ENCODE peak calls at places on chromosomes 11 and 22, in five cellular contexts. L is stimulated activated CD4-positive, alpha-beta T cell treated with anti-CD3 and anti-CD28 coated beads, TNF-alpha, amount 100 ng/mL, for 4 hours; S is head of caudate nucleus; K is epithelial cell of esophagus; Y is activated naive CD8-positive, alpha-beta T cell treated with anti-CD3 and anti-CD28 coated beads for 36 hours. N is an unnamed sample.

GRCh38 chr11:75557649-75558494 is 4.2 kb upstream of the SERPINH1 start:
- DNase-seq in L (no peak), S (no peak), K (peak), Y (no peak), N (peak)

GRCh38 chr11:130215531-130216220 is 56.1 kb downstream of the ST14 start:
- DNase-seq in L (no peak), S (no peak), K (no peak), Y (no peak), N (no peak)

GRCh38 chr11:59173964-59174663 is 2.2 kb downstream of the DTX4 start:
- DNase-seq in L (no peak), S (no peak), K (peak), Y (no peak), N (peak)

GRCh38 chr11:68014966-68015447 is 4.9 kb downstream of the ALDH3B1 start:
- DNase-seq in L (no peak), S (no peak), K (no peak), Y (no peak), N (no peak)

GRCh38 chr11:76240143-76240505 is 33.8 kb upstream of the WNT11 start:
- DNase-seq in L (no peak), S (no peak), K (no peak), Y (no peak), N (no peak)

GRCh38 chr11:96013459-96014213 is 89.7 kb upstream of the MTMR2 start:
- DNase-seq in L (no peak), S (no peak), K (no peak), Y (peak), N (no peak)

GRCh38 chr11:12524865-12525264 is 147.5 kb downstream of the PARVA start:
- DNase-seq in L (no peak), S (no peak), K (no peak), Y (no peak), N (no peak)

GRCh38 chr11:57778318-57779037 is 16.9 kb downstream of the CTNND1 start:
- DNase-seq in L (no peak), S (peak), K (peak), Y (no peak), N (peak)

GRCh38 chr11:114279778-114280532 is 16.2 kb upstream of the NNMT start:
- DNase-seq in L (no peak), S (no peak), K (peak), Y (no peak), N (no peak)

GRCh38 chr11:34205326-34206035 is 100.1 kb downstream of the NAT10 start:
- DNase-seq in L (no peak), S (no peak), K (no peak), Y (no peak), N (no peak)

GRCh38 chr11:119730347-119730613 is 1.3 kb upstream of the NECTIN1 start:
- DNase-seq in L (no peak), S (no peak), K (no peak), Y (no peak), N (no peak)

GRCh38 chr11:47161134-47161854 is 15.4 kb downstream of the ARFGAP2 start:
- DNase-seq in L (no peak), S (peak), K (peak), Y (peak), N (peak)

GRCh38 chr11:91394073-91394717 is 830.4 kb upstream of the FAT3 start:
- DNase-seq in L (no peak), S (no peak), K (no peak), Y (no peak), N (no peak)

GRCh38 chr11:113457784-113458183 is 17.4 kb downstream of the DRD2 start:
- DNase-seq in L (no peak), S (no peak), K (no peak), Y (no peak), N (no peak)

GRCh38 chr22:42134033-42135020 is 3.7 kb upstream of the CYP2D6 start:
- DNase-seq in L (no peak), S (no peak), K (peak), Y (no peak), N (no peak)

GRCh38 chr11:121645596-121645995 is 192.8 kb upstream of the SORL1-AS1 start:
- DNase-seq in L (no peak), S (no peak), K (no peak), Y (no peak), N (no peak)

GRCh38 chr11:65310215-65310614 is 4.5 kb upstream of the CDC42EP2 start:
- DNase-seq in L (no peak), S (peak), K (no peak), Y (no peak), N (peak)

GRCh38 chr11:32586576-32587190 is 3.1 kb downstream of the EIF3M start:
- DNase-seq in L (no peak), S (peak), K (peak), Y (no peak), N (peak)

GRCh38 chr22:32996702-32997101 is 61.5 kb downstream of the SYN3 start:
- DNase-seq in L (no peak), S (peak), K (peak), Y (no peak), N (no peak)

GRCh38 chr11:60743058-60743457 is 13.6 kb upstream of the MS4A15 start:
- DNase-seq in L (no peak), S (no peak), K (no peak), Y (no peak), N (no peak)

GRCh38 chr11:10309163-10310093 is 4.6 kb downstream of the ADM start:
- DNase-seq in L (no peak), S (peak), K (peak), Y (no peak), N (no peak)

GRCh38 chr22:25702046-25702445 is 39.9 kb upstream of the MYO18B start:
- DNase-seq in L (no peak), S (no peak), K (peak), Y (no peak), N (peak)

GRCh38 chr11:67044496-67044895 is 12.2 kb upstream of the RHOD start:
- DNase-seq in L (no peak), S (no peak), K (no peak), Y (no peak), N (no peak)

GRCh38 chr22:30245985-30246901 is at the start of gene LIF:
- DNase-seq in L (peak), S (no peak), K (peak), Y (peak), N (peak)

GRCh38 chr11:47989779-47990178 is 9.4 kb downstream of the PTPRJ start:
- DNase-seq in L (no peak), S (no peak), K (no peak), Y (no peak), N (no peak)

GRCh38 chr22:30602049-30602448 is 4.9 kb upstream of the TCN2 start:
- DNase-seq in L (no peak), S (no peak), K (peak), Y (no peak), N (peak)

GRCh38 chr11:95050595-95051202 is 1.5 kb downstream of the KDM4F start:
- DNase-seq in L (no peak), S (no peak), K (no peak), Y (no peak), N (no peak)

GRCh38 chr11:1827931-1828330 is 6.9 kb upstream of the SYT8 start:
- DNase-seq in L (no peak), S (no peak), K (no peak), Y (no peak), N (no peak)

GRCh38 chr22:41857160-41857859 is 24.4 kb downstream of the SREBF2 start:
- DNase-seq in L (peak), S (peak), K (peak), Y (peak), N (peak)

GRCh38 chr22:42939941-42940653 is 74.9 kb downstream of the PACSIN2 start:
- DNase-seq in L (no peak), S (no peak), K (peak), Y (no peak), N (peak)

GRCh38 chr11:68026391-68027105 is 3.9 kb upstream of the NDUFS8 start:
- DNase-seq in L (no peak), S (no peak), K (no peak), Y (no peak), N (no peak)

GRCh38 chr22:31911565-31912401 is 32.6 kb upstream of the YWHAH start:
- DNase-seq in L (no peak), S (no peak), K (no peak), Y (no peak), N (no peak)

GRCh38 chr11:37449146-37449545 is 851.1 kb upstream of the RAG2 start:
- DNase-seq in L (no peak), S (no peak), K (peak), Y (no peak), N (peak)

GRCh38 chr11:2199466-2200341 is 28.1 kb upstream of the TH start:
- DNase-seq in L (no peak), S (no peak), K (no peak), Y (no peak), N (no peak)

GRCh38 chr11:33696411-33696810 is 4.2 kb downstream of the C11orf91 start:
- DNase-seq in L (no peak), S (no peak), K (no peak), Y (no peak), N (no peak)

GRCh38 chr22:23068096-23068831 is 2.1 kb upstream of the GNAZ start:
- DNase-seq in L (no peak), S (no peak), K (no peak), Y (no peak), N (no peak)

GRCh38 chr11:47261291-47261800 is 3.5 kb downstream of the NR1H3 start:
- DNase-seq in L (no peak), S (no peak), K (no peak), Y (no peak), N (no peak)

GRCh38 chr22:18731075-18731666 is 119.5 kb upstream of the RIMBP3 start:
- DNase-seq in L (no peak), S (no peak), K (no peak), Y (no peak), N (no peak)